ENCODE peak calls at places on chromosome 15, in five cellular contexts. A is adrenal gland, N is stomach, O is IMR-90, K is cardiac muscle cell. G is an unnamed sample.

GRCh38 chr15:87623832-87624231 is 632.7 kb downstream of the NTRK3 start:
- DNase-seq in A (no peak), N (no peak), O (no peak), K (no peak), G (no peak)

GRCh38 chr15:52003710-52004109 is 15.3 kb upstream of the MAPK6 start:
- DNase-seq in A (no peak), N (no peak), O (no peak), K (no peak), G (no peak)

GRCh38 chr15:52117549-52117948 is 5.0 kb upstream of the BCL2L10 start:
- DNase-seq in A (no peak), N (no peak), O (no peak), K (no peak), G (no peak)

GRCh38 chr15:77027111-77027696 is 32.3 kb downstream of the PSTPIP1 start:
- DNase-seq in A (no peak), N (no peak), O (no peak), K (no peak), G (no peak)

GRCh38 chr15:31104048-31104447 is 2.5 kb upstream of the TRPM1 start:
- DNase-seq in A (no peak), N (no peak), O (no peak), K (no peak), G (no peak)

GRCh38 chr15:45715528-45715927 is 80.7 kb downstream of the SQOR start:
- DNase-seq in A (no peak), N (no peak), O (peak; percentile 32), K (peak; percentile 40), G (no peak)

GRCh38 chr15:96349933-96350292 is 19.4 kb downstream of the NR2F2 start:
- DNase-seq in A (no peak), N (no peak), O (no peak), K (no peak), G (no peak)

GRCh38 chr15:38195191-38195901 is 57.3 kb upstream of the SPRED1 start:
- DNase-seq in A (no peak), N (no peak), O (peak; percentile 11), K (no peak), G (no peak)

GRCh38 chr15:66233487-66234415 is 19.8 kb downstream of the MEGF11 start:
- DNase-seq in A (peak; percentile 9), N (no peak), O (no peak), K (peak; percentile 22), G (no peak)

GRCh38 chr15:91593081-91593480 is 260.4 kb upstream of the SLCO3A1 start:
- DNase-seq in A (no peak), N (no peak), O (peak; percentile 7), K (no peak), G (no peak)

GRCh38 chr15:73697033-73697467 is 12.9 kb downstream of the CD276 start:
- DNase-seq in A (peak; percentile 86), N (peak; percentile 78), O (peak; percentile 95), K (peak; percentile 98), G (peak; percentile 49)

GRCh38 chr15:73695773-73696640 is 11.8 kb downstream of the CD276 start:
- DNase-seq in A (no peak), N (no peak), O (no peak), K (no peak), G (no peak)

GRCh38 chr15:73691398-73691797 is 7.2 kb downstream of the CD276 start:
- DNase-seq in A (peak; percentile 89), N (peak; percentile 70), O (peak; percentile 77), K (peak; percentile 82), G (peak; percentile 48)

GRCh38 chr15:73696641-73697001 is 12.4 kb downstream of the CD276 start:
- DNase-seq in A (no peak), N (no peak), O (no peak), K (no peak), G (no peak)

GRCh38 chr15:73694419-73694818 is 10.2 kb downstream of the CD276 start:
- DNase-seq in A (no peak), N (no peak), O (peak; percentile 55), K (no peak), G (no peak)
- H3K4me1 ChIP-seq in A (peaks cover 69% of the 10 kb centered on the region), N (peaks cover 58% of the 10 kb centered on the region), O (peaks cover 28% of the 10 kb centered on the region), K (peaks cover 19% of the 10 kb centered on the region), G (peaks cover 12% of the 10 kb centered on the region)

DNA sequence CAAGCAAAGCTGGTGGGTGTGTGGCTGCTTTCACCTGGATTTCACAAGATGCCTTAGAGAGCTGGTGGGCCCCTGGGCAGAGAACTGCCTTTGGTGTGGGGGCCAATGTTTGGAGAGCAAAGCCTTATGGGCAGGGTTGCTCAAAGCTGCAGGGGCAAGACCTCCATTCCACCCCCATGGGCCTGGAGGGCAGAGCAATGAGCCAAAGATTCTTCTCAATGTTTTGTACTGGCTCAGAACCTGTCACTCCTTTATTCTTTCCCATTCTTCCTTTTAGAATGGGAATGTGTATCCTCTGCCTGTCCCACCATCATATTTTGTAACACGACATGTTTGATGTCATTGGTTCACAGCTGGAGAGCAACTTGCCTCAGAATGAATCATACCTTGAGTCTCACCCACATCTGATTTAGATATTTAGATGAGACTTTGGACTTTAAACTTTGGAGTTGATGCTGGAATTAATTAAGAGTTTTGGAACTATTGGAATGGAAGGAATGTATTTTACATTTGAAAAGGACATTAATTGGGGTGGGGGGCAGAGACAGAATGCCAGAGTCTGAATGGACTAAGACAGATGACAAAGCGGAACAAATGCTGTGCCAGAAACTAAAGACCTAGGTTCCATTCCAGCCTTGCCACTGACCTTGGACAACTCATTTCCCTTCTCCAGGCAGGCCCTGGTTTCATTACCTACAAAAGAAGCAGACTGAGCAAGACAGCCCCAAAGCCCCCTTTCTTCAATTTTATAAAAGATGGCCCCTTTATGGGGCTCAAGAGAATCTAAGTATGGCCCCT is 72.9 kb downstream of the DAPK2 start:
- DNase-seq in A (no peak), N (no peak), O (peak; percentile 67), K (no peak), G (no peak)
- H3K4me3 ChIP-seq in A (no peak overlapping the region), N (no peak overlapping the region), O (no peak overlapping the region), K (no peak overlapping the region), G (no peak overlapping the region)

DNA sequence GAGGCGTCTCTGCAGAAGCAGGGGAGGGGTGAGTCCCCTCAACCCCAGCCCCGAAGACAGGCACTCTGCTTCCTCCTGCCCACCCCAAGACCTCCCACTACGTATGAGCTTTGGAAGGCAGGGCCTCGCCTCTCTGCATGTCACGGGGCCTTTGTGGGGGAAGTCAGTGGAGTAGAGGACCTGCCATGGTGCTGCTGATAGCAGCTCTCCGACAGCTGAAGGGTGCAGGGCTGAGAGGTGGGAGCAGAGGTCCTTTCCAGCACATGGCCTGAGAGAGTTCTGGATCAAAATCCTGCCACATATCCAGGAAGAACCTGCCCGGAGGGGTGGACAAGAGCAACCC is 1.3 kb upstream of the SNX22 start:
- DNase-seq in A (no peak), N (no peak), O (no peak), K (no peak), G (no peak)
- TF ChIP-seq CTCF in A (no peak), N (no peak), O (no peak), K (no peak), G (no peak)

DNA sequence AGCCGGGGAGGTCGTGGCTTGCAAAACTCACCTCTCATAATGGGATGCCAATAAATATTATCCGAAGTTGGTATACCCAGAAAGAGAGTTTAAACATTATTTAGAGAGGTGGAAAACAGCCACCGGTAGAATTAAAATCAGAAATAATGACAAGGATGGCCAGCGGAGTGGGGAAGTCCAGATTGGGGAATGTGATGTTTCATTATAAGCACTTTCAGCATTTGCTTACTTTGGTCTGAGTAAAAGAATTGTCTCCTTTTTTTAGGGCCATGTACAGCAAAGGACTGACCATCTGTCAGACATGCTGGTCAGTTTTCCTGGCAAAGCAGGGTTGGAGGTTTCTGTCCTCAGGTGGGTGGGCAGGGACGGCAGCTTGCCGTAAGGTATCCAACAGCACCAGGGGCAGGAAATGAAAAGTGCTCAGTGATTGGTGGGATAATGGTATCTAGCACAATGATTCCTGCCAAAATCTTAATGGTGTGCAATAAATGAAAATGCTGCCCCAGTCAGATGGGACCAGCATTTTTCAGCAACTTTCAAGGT is 24.3 kb downstream of the APBA2 start:
- DNase-seq in A (no peak), N (no peak), O (no peak), K (no peak), G (no peak)
- H3K4me1 ChIP-seq in A (no peaks in the 10 kb centered on the region), N (no peaks in the 10 kb centered on the region), O (no peaks in the 10 kb centered on the region), K (no peaks in the 10 kb centered on the region), G (peaks cover 6% of the 10 kb centered on the region)

GRCh38 chr15:59687831-59688230 is 1.3 kb downstream of the BNIP2 start:
- DNase-seq in A (no peak), N (no peak), O (peak; percentile 44), K (peak; percentile 57), G (no peak)

GRCh38 chr15:59688888-59689625 is at the start of gene BNIP2:
- DNase-seq in A (peak; percentile 100), N (peak; percentile 99), O (peak; percentile 98), K (peak; percentile 100), G (peak; percentile 99)

GRCh38 chr15:59688383-59688887 is 685 bp downstream of the BNIP2 start:
- DNase-seq in A (peak; percentile 41), N (no peak), O (peak; percentile 77), K (peak; percentile 85), G (no peak)

GRCh38 chr15:59685737-59686297 is 3.3 kb downstream of the BNIP2 start:
- DNase-seq in A (no peak), N (no peak), O (peak; percentile 38), K (peak; percentile 63), G (no peak)

GRCh38 chr15:59686389-59686788 is 2.7 kb downstream of the BNIP2 start:
- DNase-seq in A (no peak), N (no peak), O (no peak), K (no peak), G (peak; percentile 29)
- H3K4me3 ChIP-seq in A (no peak overlapping the region), N (peak overlapping the region; percentile 65), O (no peak overlapping the region), K (no peak overlapping the region), G (no peak overlapping the region)

GRCh38 chr15:34583399-34584320 is at the start of gene GOLGA8B:
- DNase-seq in A (peak; percentile 63), N (peak; percentile 81), O (peak; percentile 41), K (peak; percentile 66), G (peak; percentile 87)
- TF ChIP-seq CTCF in A (no peak), N (no peak), O (no peak), K (peak; percentile 3), G (no peak)

DNA sequence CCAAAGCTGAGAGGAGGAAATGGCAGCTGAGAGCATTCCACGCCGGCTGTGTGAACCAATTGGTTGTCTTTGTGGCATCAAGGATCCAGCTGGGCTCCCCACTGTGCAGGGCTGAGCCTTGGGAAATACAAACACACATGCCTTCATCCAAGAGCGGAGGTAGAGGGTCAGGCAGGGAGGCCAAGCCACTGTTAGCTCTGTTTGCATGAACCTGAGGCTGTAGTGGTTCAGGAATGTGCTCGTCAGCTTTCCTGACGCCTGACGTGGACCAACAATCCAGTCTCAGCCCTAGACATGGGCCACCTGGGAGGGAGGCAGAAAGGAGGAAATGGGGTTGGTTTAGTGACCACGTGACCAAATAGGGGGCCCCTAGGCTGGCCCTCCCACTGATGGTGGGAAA is 276.9 kb downstream of the TLE3 start:
- DNase-seq in A (no peak), N (no peak), O (peak; percentile 21), K (no peak), G (peak; percentile 10)
- H3K4me1 ChIP-seq in A (no peaks in the 10 kb centered on the region), N (no peaks in the 10 kb centered on the region), O (no peaks in the 10 kb centered on the region), K (no peaks in the 10 kb centered on the region), G (peaks cover 9% of the 10 kb centered on the region)

GRCh38 chr15:61038910-61039309 is 190.2 kb downstream of the RORA start:
- DNase-seq in A (no peak), N (no peak), O (no peak), K (peak; percentile 49), G (no peak)
- H3K4me3 ChIP-seq in A (no peak overlapping the region), N (no peak overlapping the region), O (no peak overlapping the region), K (no peak overlapping the region), G (no peak overlapping the region)